ENCODE peak calls at places on chromosomes 16 and 17, in five cellular contexts. N is activated CD4-positive, alpha-beta T cell treated with anti-CD3 and anti-CD28 coated beads, Interleukin-2, amount 50 U/mL, for 48 hours; G is AG09309; D is A549; U is GM12891. A is an unnamed sample.

GRCh38 chr17:8353736-8354135 is 14.1 kb downstream of the ODF4 start:
- DNase-seq in N (no peak), G (no peak), D (no peak), U (no peak), A (no peak)

GRCh38 chr17:68491381-68491849 is 20.8 kb upstream of the PRKAR1A start:
- DNase-seq in U (no peak), N (no peak), D (no peak), G (no peak), A (no peak)

GRCh38 chr17:78342438-78343098 is 17.3 kb downstream of the SOCS3 start:
- DNase-seq in N (no peak), G (no peak), D (peak), U (no peak), A (no peak)

GRCh38 chr16:78815713-78816112 is 716.3 kb downstream of the WWOX start:
- DNase-seq in N (no peak), U (no peak), D (no peak), G (no peak), A (no peak)

GRCh38 chr17:27241346-27241946 is 52.5 kb upstream of the WSB1 start:
- DNase-seq in D (peak), U (no peak), G (no peak), N (no peak), A (peak)

GRCh38 chr17:74922694-74923537 is at the start of gene USH1G:
- DNase-seq in N (no peak), U (peak), D (no peak), G (no peak), A (peak)

GRCh38 chr16:84410361-84411138 is 42.2 kb downstream of the ATP2C2 start:
- DNase-seq in N (no peak), G (no peak), D (no peak), U (no peak), A (no peak)

GRCh38 chr17:57572062-57572461 is 173.0 kb downstream of the CCDC182 start:
- DNase-seq in G (no peak), D (no peak), N (no peak), U (no peak), A (no peak)

GRCh38 chr16:76518791-76519190 is 241.6 kb downstream of the CNTNAP4 start:
- DNase-seq in D (no peak), G (no peak), N (no peak), U (no peak), A (no peak)

GRCh38 chr16:11356573-11357331 is 11.5 kb downstream of the RMI2 start:
- DNase-seq in D (peak), G (no peak), N (peak), U (no peak), A (peak)

GRCh38 chr16:57672824-57673223 is 4.7 kb downstream of the ADGRG3 start:
- DNase-seq in N (no peak), U (no peak), G (no peak), D (no peak), A (no peak)

GRCh38 chr16:31265329-31266245 is 5.8 kb downstream of the ITGAM start:
- DNase-seq in U (peak), G (peak), D (peak), N (peak), A (peak)

GRCh38 chr17:10698116-10698818 is 873 bp downstream of the ADPRM start:
- DNase-seq in N (no peak), G (no peak), U (no peak), D (no peak), A (no peak)

GRCh38 chr16:886084-886543 is 84.7 kb downstream of the LMF1 start:
- DNase-seq in U (no peak), D (no peak), G (no peak), N (no peak), A (no peak)

GRCh38 chr16:83059237-83059636 is 432.5 kb downstream of the CDH13 start:
- DNase-seq in N (no peak), D (no peak), G (no peak), U (no peak), A (no peak)

GRCh38 chr17:54968954-54969400 is 412 bp downstream of the STXBP4 start:
- DNase-seq in U (peak), G (no peak), D (no peak), N (no peak), A (no peak)

GRCh38 chr17:83097831-83098230 is 18.4 kb downstream of the METRNL start:
- DNase-seq in D (no peak), G (no peak), U (no peak), N (no peak), A (no peak)

GRCh38 chr17:76327689-76328088 is 19.6 kb upstream of the QRICH2 start:
- DNase-seq in U (no peak), D (no peak), N (no peak), G (no peak), A (no peak)

GRCh38 chr17:10435096-10435495 is 13.3 kb upstream of the MYH8 start:
- DNase-seq in D (no peak), N (no peak), U (no peak), G (no peak), A (no peak)

GRCh38 chr17:27247071-27247957 is 46.6 kb upstream of the WSB1 start:
- DNase-seq in D (peak), G (no peak), U (no peak), N (no peak), A (no peak)

GRCh38 chr16:81567987-81568748 is 123.6 kb downstream of the CMIP start:
- DNase-seq in N (peak), D (peak), U (no peak), G (peak), A (no peak)

GRCh38 chr16:87384162-87384999 is 805 bp upstream of the FBXO31 start:
- DNase-seq in D (peak), G (no peak), U (no peak), N (no peak), A (no peak)

GRCh38 chr16:19810817-19811731 is 73.6 kb downstream of the GPRC5B start:
- DNase-seq in D (peak), G (no peak), U (no peak), N (no peak), A (no peak)

GRCh38 chr17:50831430-50832064 is 3.8 kb upstream of the WFIKKN2 start:
- DNase-seq in N (no peak), D (no peak), U (no peak), G (no peak), A (no peak)

GRCh38 chr16:58020628-58021521 is 4.7 kb upstream of the MMP15 start:
- DNase-seq in U (no peak), D (peak), N (peak), G (no peak), A (peak)

GRCh38 chr16:20064931-20065330 is 8.8 kb downstream of the GPR139 start:
- DNase-seq in N (no peak), G (no peak), D (no peak), U (no peak), A (no peak)

GRCh38 chr17:50923611-50924010 is 57.5 kb upstream of the TOB1 start:
- DNase-seq in N (no peak), U (no peak), G (no peak), D (no peak), A (no peak)

A was measured in GM10248.